ENCODE peak calls at places on chromosomes 12 and 14, in eight cellular contexts. N is stimulated activated CD4-positive, alpha-beta T cell treated with anti-CD3 and anti-CD28 coated beads, Interleukin-2, amount 100 ng/mL, for 48 hours; Z is NCI-H1417; S is iris pigment epithelial cell; G is stromal cell of bone marrow; X is PC-9; O is activated CD8-positive, alpha-beta memory T cell treated with anti-CD3 and anti-CD28 coated beads, Interleukin-2, amount 50 U/mL, for 48 hours; D is T47D. J is an unnamed sample.

GRCh38 chr14:51147183-51147582 is 52.3 kb upstream of the TRIM9 start:
- DNase-seq in O (no peak), X (no peak), S (peak), N (no peak), G (peak), D (no peak), Z (no peak), J (no peak)

GRCh38 chr14:24095196-24096068 is 1.3 kb downstream of the PCK2 start:
- DNase-seq in O (peak), Z (peak), S (peak), N (peak), G (no peak), D (no peak), X (peak), J (no peak)

GRCh38 chr12:75975692-75976091 is 55.9 kb downstream of the PHLDA1 start:
- DNase-seq in N (no peak), X (no peak), Z (no peak), O (no peak), S (no peak), D (no peak), G (no peak), J (no peak)

GRCh38 chr14:61330511-61330910 is 9.1 kb downstream of the PRKCH start:
- DNase-seq in S (no peak), O (no peak), D (no peak), G (no peak), Z (no peak), N (no peak), X (no peak), J (no peak)

GRCh38 chr12:38162708-38163441 is 153.7 kb upstream of the ALG10B start:
- DNase-seq in O (no peak), D (no peak), X (no peak), N (no peak), G (no peak), Z (no peak), S (no peak), J (no peak)

GRCh38 chr12:125315771-125316170 is 250.5 kb downstream of the AACS start:
- DNase-seq in G (no peak), S (no peak), O (no peak), N (no peak), Z (no peak), X (no peak), D (no peak), J (no peak)

GRCh38 chr14:20604291-20604690 is 13.1 kb upstream of the RNASE12 start:
- DNase-seq in X (no peak), N (no peak), S (no peak), D (no peak), G (no peak), O (no peak), Z (no peak), J (no peak)

GRCh38 chr12:47216150-47216677 is 136.5 kb upstream of the AMIGO2 start:
- DNase-seq in X (no peak), Z (no peak), N (no peak), D (no peak), O (peak), S (no peak), G (no peak), J (no peak)

GRCh38 chr14:102015045-102015685 is 50.8 kb downstream of the DYNC1H1 start:
- DNase-seq in G (no peak), D (no peak), Z (no peak), S (peak), N (no peak), O (no peak), X (no peak), J (no peak)

GRCh38 chr14:61420326-61420725 is 98.9 kb downstream of the PRKCH start:
- DNase-seq in O (no peak), Z (no peak), S (peak), G (peak), D (no peak), X (peak), N (no peak), J (peak)

GRCh38 chr12:89918172-89918880 is 209.7 kb upstream of the ATP2B1 start:
- DNase-seq in S (no peak), N (no peak), Z (peak), X (no peak), O (no peak), D (peak), G (no peak), J (peak)

J was measured in trophoblast cell.